ENCODE peak calls at places on chromosomes 6 and 20, in eight cellular contexts. One of them, this sample, is unnamed.

GRCh38 chr6:136809461-136809860 is 12.9 kb upstream of the PEX7 start:
- DNase-seq in HepG2: no peak
- DNase-seq in endothelial cell of umbilical vein: no peak
- DNase-seq in heart right ventricle: no peak
- DNase-seq in NB4: no peak
- DNase-seq in uterus: no peak
- DNase-seq in IMR-90: no peak
- DNase-seq in right lobe of liver: no peak
- DNase-seq in this sample: no peak

GRCh38 chr6:50030777-50031562 is 9.2 kb upstream of the DEFB110 start:
- DNase-seq in HepG2: peak
- DNase-seq in endothelial cell of umbilical vein: no peak
- DNase-seq in heart right ventricle: no peak
- DNase-seq in NB4: peak
- DNase-seq in uterus: no peak
- DNase-seq in IMR-90: peak
- DNase-seq in right lobe of liver: no peak
- DNase-seq in this sample: no peak

GRCh38 chr6:142058216-142058925 is 74.4 kb upstream of the GJE1 start:
- DNase-seq in HepG2: no peak
- DNase-seq in endothelial cell of umbilical vein: no peak
- DNase-seq in heart right ventricle: no peak
- DNase-seq in NB4: no peak
- DNase-seq in uterus: no peak
- DNase-seq in IMR-90: no peak
- DNase-seq in right lobe of liver: no peak
- DNase-seq in this sample: no peak

GRCh38 chr6:487956-488355 is 96.4 kb downstream of the IRF4 start:
- DNase-seq in HepG2: no peak
- DNase-seq in endothelial cell of umbilical vein: no peak
- DNase-seq in heart right ventricle: no peak
- DNase-seq in NB4: peak
- DNase-seq in uterus: no peak
- DNase-seq in IMR-90: no peak
- DNase-seq in right lobe of liver: no peak
- DNase-seq in this sample: no peak

GRCh38 chr6:101779051-101779844 is 385.7 kb downstream of the GRIK2 start:
- DNase-seq in HepG2: no peak
- DNase-seq in endothelial cell of umbilical vein: no peak
- DNase-seq in heart right ventricle: no peak
- DNase-seq in NB4: no peak
- DNase-seq in uterus: no peak
- DNase-seq in IMR-90: peak
- DNase-seq in right lobe of liver: no peak
- DNase-seq in this sample: no peak

GRCh38 chr6:138953451-138953850 is 34.6 kb downstream of the REPS1 start:
- DNase-seq in HepG2: no peak
- DNase-seq in endothelial cell of umbilical vein: no peak
- DNase-seq in heart right ventricle: no peak
- DNase-seq in NB4: peak
- DNase-seq in uterus: no peak
- DNase-seq in IMR-90: peak
- DNase-seq in right lobe of liver: no peak
- DNase-seq in this sample: no peak

GRCh38 chr20:58511861-58512260 is 3.3 kb downstream of the APCDD1L start:
- DNase-seq in HepG2: no peak
- DNase-seq in endothelial cell of umbilical vein: no peak
- DNase-seq in heart right ventricle: no peak
- DNase-seq in NB4: no peak
- DNase-seq in uterus: no peak
- DNase-seq in IMR-90: no peak
- DNase-seq in right lobe of liver: no peak
- DNase-seq in this sample: no peak

GRCh38 chr20:20363449-20364015 is 4.4 kb upstream of the INSM1 start:
- DNase-seq in HepG2: no peak
- DNase-seq in endothelial cell of umbilical vein: no peak
- DNase-seq in heart right ventricle: no peak
- DNase-seq in NB4: no peak
- DNase-seq in uterus: no peak
- DNase-seq in IMR-90: no peak
- DNase-seq in right lobe of liver: no peak
- DNase-seq in this sample: no peak

GRCh38 chr6:113651120-113651519 is 206.0 kb upstream of the MARCKS start:
- DNase-seq in HepG2: no peak
- DNase-seq in endothelial cell of umbilical vein: no peak
- DNase-seq in heart right ventricle: peak
- DNase-seq in NB4: no peak
- DNase-seq in uterus: no peak
- DNase-seq in IMR-90: no peak
- DNase-seq in right lobe of liver: no peak
- DNase-seq in this sample: no peak

GRCh38 chr6:114739656-114740055 is 396.8 kb upstream of the HS3ST5 start:
- DNase-seq in HepG2: no peak
- DNase-seq in endothelial cell of umbilical vein: no peak
- DNase-seq in heart right ventricle: no peak
- DNase-seq in NB4: no peak
- DNase-seq in uterus: no peak
- DNase-seq in IMR-90: no peak
- DNase-seq in right lobe of liver: no peak
- DNase-seq in this sample: no peak

GRCh38 chr20:57679113-57679512 is 30.7 kb downstream of the PMEPA1 start:
- DNase-seq in HepG2: no peak
- DNase-seq in endothelial cell of umbilical vein: no peak
- DNase-seq in heart right ventricle: no peak
- DNase-seq in NB4: no peak
- DNase-seq in uterus: no peak
- DNase-seq in IMR-90: no peak
- DNase-seq in right lobe of liver: no peak
- DNase-seq in this sample: no peak

GRCh38 chr20:38935285-38935684 is 9.1 kb downstream of the FAM83D start:
- DNase-seq in HepG2: no peak
- DNase-seq in endothelial cell of umbilical vein: peak
- DNase-seq in heart right ventricle: no peak
- DNase-seq in NB4: peak
- DNase-seq in uterus: no peak
- DNase-seq in IMR-90: no peak
- DNase-seq in right lobe of liver: no peak
- DNase-seq in this sample: no peak

GRCh38 chr6:24931752-24932691 is 3.7 kb downstream of the RIPOR2 start:
- DNase-seq in HepG2: no peak
- DNase-seq in endothelial cell of umbilical vein: peak
- DNase-seq in heart right ventricle: no peak
- DNase-seq in NB4: no peak
- DNase-seq in uterus: no peak
- DNase-seq in IMR-90: peak
- DNase-seq in right lobe of liver: no peak
- DNase-seq in this sample: no peak

GRCh38 chr6:138815797-138816528 is 20.1 kb downstream of the ECT2L start:
- DNase-seq in HepG2: peak
- DNase-seq in endothelial cell of umbilical vein: peak
- DNase-seq in heart right ventricle: no peak
- DNase-seq in NB4: peak
- DNase-seq in uterus: no peak
- DNase-seq in IMR-90: peak
- DNase-seq in right lobe of liver: no peak
- DNase-seq in this sample: no peak

GRCh38 chr20:16393297-16393696 is 180.0 kb downstream of the KIF16B start:
- DNase-seq in HepG2: no peak
- DNase-seq in endothelial cell of umbilical vein: no peak
- DNase-seq in heart right ventricle: no peak
- DNase-seq in NB4: no peak
- DNase-seq in uterus: no peak
- DNase-seq in IMR-90: no peak
- DNase-seq in right lobe of liver: no peak
- DNase-seq in this sample: no peak

GRCh38 chr6:52576054-52576391 is 837 bp downstream of the TRAM2 start:
- DNase-seq in HepG2: no peak
- DNase-seq in endothelial cell of umbilical vein: no peak
- DNase-seq in heart right ventricle: no peak
- DNase-seq in NB4: no peak
- DNase-seq in uterus: no peak
- DNase-seq in IMR-90: no peak
- DNase-seq in right lobe of liver: no peak
- DNase-seq in this sample: no peak

GRCh38 chr6:52576392-52577021 is 353 bp downstream of the TRAM2 start:
- DNase-seq in HepG2: peak
- DNase-seq in endothelial cell of umbilical vein: peak
- DNase-seq in heart right ventricle: peak
- DNase-seq in NB4: peak
- DNase-seq in uterus: no peak
- DNase-seq in IMR-90: peak
- DNase-seq in right lobe of liver: no peak
- DNase-seq in this sample: no peak

GRCh38 chr6:52577778-52578473 is 1.1 kb upstream of the TRAM2 start:
- DNase-seq in HepG2: no peak
- DNase-seq in endothelial cell of umbilical vein: no peak
- DNase-seq in heart right ventricle: no peak
- DNase-seq in NB4: peak
- DNase-seq in uterus: no peak
- DNase-seq in IMR-90: no peak
- DNase-seq in right lobe of liver: no peak
- DNase-seq in this sample: no peak

GRCh38 chr6:52575490-52575868 is 1.4 kb downstream of the TRAM2 start:
- DNase-seq in HepG2: no peak
- DNase-seq in endothelial cell of umbilical vein: peak
- DNase-seq in heart right ventricle: no peak
- DNase-seq in NB4: no peak
- DNase-seq in uterus: no peak
- DNase-seq in IMR-90: no peak
- DNase-seq in right lobe of liver: no peak
- DNase-seq in this sample: no peak

DNA sequence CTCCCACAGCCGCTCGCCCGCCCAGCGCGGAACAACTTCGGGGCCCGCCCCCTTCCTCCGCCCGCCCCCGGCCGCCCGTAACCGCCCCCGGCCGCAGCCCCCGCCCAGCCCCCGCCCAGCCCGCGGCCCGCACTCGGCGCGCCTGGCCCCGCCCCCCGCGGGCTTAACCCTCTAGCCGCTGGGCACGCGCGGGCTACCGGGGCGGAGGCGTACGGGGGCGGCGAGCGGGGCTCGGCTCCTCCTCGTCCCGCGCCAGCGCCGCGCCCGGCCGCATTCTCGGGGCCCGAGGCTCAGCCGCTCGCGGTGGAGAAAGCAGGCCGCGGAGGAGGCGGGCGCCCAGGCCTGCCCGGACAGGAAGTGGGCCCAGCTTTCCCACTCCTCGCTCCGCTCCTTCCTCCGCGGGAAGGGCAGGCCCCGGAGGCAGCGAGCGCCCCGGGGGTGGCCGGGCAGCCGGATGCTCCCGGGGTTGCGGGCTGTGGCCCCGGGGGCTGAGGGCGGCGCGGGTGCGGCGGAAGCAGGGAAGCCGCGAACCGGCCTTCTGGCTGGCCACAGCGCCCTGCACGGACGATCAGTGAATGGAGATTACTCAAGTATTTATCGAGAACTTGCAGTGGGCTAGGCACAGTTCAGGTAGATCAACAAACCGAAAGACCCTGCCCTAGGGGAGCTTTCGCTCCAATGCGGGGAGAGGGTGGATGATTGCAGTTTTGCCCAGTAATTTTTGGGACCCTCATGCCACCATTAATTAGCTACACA is at the start of gene TRAM2:
- DNase-seq in HepG2: peak
- DNase-seq in endothelial cell of umbilical vein: peak
- DNase-seq in heart right ventricle: peak
- DNase-seq in NB4: peak
- DNase-seq in uterus: peak
- DNase-seq in IMR-90: peak
- DNase-seq in right lobe of liver: peak
- DNase-seq in this sample: no peak
- TF ChIP-seq CTCF in HepG2: peak
- TF ChIP-seq CTCF in endothelial cell of umbilical vein: no peak
- TF ChIP-seq CTCF in heart right ventricle: peak
- TF ChIP-seq CTCF in NB4: no peak
- TF ChIP-seq CTCF in uterus: peak
- TF ChIP-seq CTCF in IMR-90: peak
- TF ChIP-seq CTCF in right lobe of liver: no peak
- TF ChIP-seq CTCF in this sample: peak

GRCh38 chr6:162442675-162443074 is 284.9 kb downstream of the PRKN start:
- DNase-seq in HepG2: peak
- DNase-seq in endothelial cell of umbilical vein: no peak
- DNase-seq in heart right ventricle: no peak
- DNase-seq in NB4: peak
- DNase-seq in uterus: no peak
- DNase-seq in IMR-90: no peak
- DNase-seq in right lobe of liver: no peak
- DNase-seq in this sample: no peak
- TF ChIP-seq CTCF in HepG2: peak
- TF ChIP-seq CTCF in endothelial cell of umbilical vein: no peak
- TF ChIP-seq CTCF in heart right ventricle: peak
- TF ChIP-seq CTCF in NB4: peak
- TF ChIP-seq CTCF in uterus: no peak
- TF ChIP-seq CTCF in IMR-90: no peak
- TF ChIP-seq CTCF in right lobe of liver: peak
- TF ChIP-seq CTCF in this sample: peak

GRCh38 chr6:84776392-84776791 is 12.0 kb upstream of the TBX18 start:
- DNase-seq in HepG2: no peak
- DNase-seq in endothelial cell of umbilical vein: no peak
- DNase-seq in heart right ventricle: no peak
- DNase-seq in NB4: no peak
- DNase-seq in uterus: no peak
- DNase-seq in IMR-90: no peak
- DNase-seq in right lobe of liver: no peak
- DNase-seq in this sample: no peak

GRCh38 chr6:84772428-84773132 is 8.2 kb upstream of the TBX18 start:
- DNase-seq in HepG2: no peak
- DNase-seq in endothelial cell of umbilical vein: no peak
- DNase-seq in heart right ventricle: no peak
- DNase-seq in NB4: no peak
- DNase-seq in uterus: no peak
- DNase-seq in IMR-90: no peak
- DNase-seq in right lobe of liver: no peak
- DNase-seq in this sample: no peak

GRCh38 chr6:84773133-84773430 is 8.7 kb upstream of the TBX18 start:
- DNase-seq in HepG2: no peak
- DNase-seq in endothelial cell of umbilical vein: peak
- DNase-seq in heart right ventricle: no peak
- DNase-seq in NB4: no peak
- DNase-seq in uterus: no peak
- DNase-seq in IMR-90: no peak
- DNase-seq in right lobe of liver: no peak
- DNase-seq in this sample: no peak

GRCh38 chr6:84773431-84774173 is 9.2 kb upstream of the TBX18 start:
- DNase-seq in HepG2: no peak
- DNase-seq in endothelial cell of umbilical vein: peak
- DNase-seq in heart right ventricle: peak
- DNase-seq in NB4: no peak
- DNase-seq in uterus: no peak
- DNase-seq in IMR-90: no peak
- DNase-seq in right lobe of liver: peak
- DNase-seq in this sample: no peak

GRCh38 chr6:84774174-84775158 is 10.1 kb upstream of the TBX18 start:
- DNase-seq in HepG2: no peak
- DNase-seq in endothelial cell of umbilical vein: peak
- DNase-seq in heart right ventricle: peak
- DNase-seq in NB4: no peak
- DNase-seq in uterus: no peak
- DNase-seq in IMR-90: no peak
- DNase-seq in right lobe of liver: peak
- DNase-seq in this sample: no peak
- TF ChIP-seq CTCF in HepG2: peak
- TF ChIP-seq CTCF in endothelial cell of umbilical vein: peak
- TF ChIP-seq CTCF in heart right ventricle: peak
- TF ChIP-seq CTCF in NB4: no peak
- TF ChIP-seq CTCF in uterus: peak
- TF ChIP-seq CTCF in IMR-90: peak
- TF ChIP-seq CTCF in right lobe of liver: peak
- TF ChIP-seq CTCF in this sample: peak

GRCh38 chr6:88983532-88983931 is 20.1 kb upstream of the RNGTT start:
- DNase-seq in HepG2: no peak
- DNase-seq in endothelial cell of umbilical vein: peak
- DNase-seq in heart right ventricle: no peak
- DNase-seq in NB4: peak
- DNase-seq in uterus: no peak
- DNase-seq in IMR-90: peak
- DNase-seq in right lobe of liver: no peak
- DNase-seq in this sample: no peak
- TF ChIP-seq CTCF in HepG2: peak
- TF ChIP-seq CTCF in endothelial cell of umbilical vein: peak
- TF ChIP-seq CTCF in heart right ventricle: peak
- TF ChIP-seq CTCF in NB4: peak
- TF ChIP-seq CTCF in uterus: peak
- TF ChIP-seq CTCF in IMR-90: peak
- TF ChIP-seq CTCF in right lobe of liver: peak
- TF ChIP-seq CTCF in this sample: peak

This sample was measured in chondrocyte.